ENCODE peak calls at places on chromosomes 13 and 19, in eight cellular contexts. L, Z, M, U, F, Q, A and V are unnamed samples.
A peak's percentile ranks its signal among the peaks of the same experiment; 100 is the strongest.

GRCh38 chr19:23823952-23824389 is 65.3 kb upstream of the ZNF681 start:
- DNase-seq in L (no peak), Z (no peak), M (no peak), U (no peak), F (no peak), Q (no peak), A (no peak), V (peak; percentile 1)

GRCh38 chr13:80224468-80224867 is 116.5 kb downstream of the SPRY2 start:
- DNase-seq in L (no peak), Z (no peak), M (no peak), U (no peak), F (no peak), Q (no peak), A (no peak), V (no peak)

GRCh38 chr19:42193294-42193693 is 24.2 kb downstream of the DEDD2 start:
- DNase-seq in L (no peak), Z (no peak), M (no peak), U (no peak), F (no peak), Q (no peak), A (no peak), V (no peak)

GRCh38 chr19:44796701-44797115 is 12.2 kb upstream of the BCAM start:
- DNase-seq in L (no peak), Z (peak; percentile 70), M (no peak), U (no peak), F (no peak), Q (no peak), A (no peak), V (peak; percentile 51)

GRCh38 chr13:83184819-83185218 is 697.5 kb downstream of the SLITRK1 start:
- DNase-seq in L (no peak), Z (no peak), M (no peak), U (peak; percentile 35), F (no peak), Q (no peak), A (no peak), V (no peak)

GRCh38 chr13:41610426-41610825 is 153.1 kb downstream of the RGCC start:
- DNase-seq in L (no peak), Z (peak; percentile 54), M (peak; percentile 79), U (peak; percentile 69), F (peak; percentile 84), Q (peak; percentile 32), A (peak; percentile 49), V (no peak)

GRCh38 chr19:46714523-46715106 is 2.3 kb downstream of the PRKD2 start:
- DNase-seq in L (peak; percentile 81), Z (no peak), M (no peak), U (no peak), F (no peak), Q (no peak), A (no peak), V (no peak)

GRCh38 chr19:8149261-8150094 is at the start of gene FBN3:
- DNase-seq in L (peak; percentile 14), Z (no peak), M (no peak), U (no peak), F (no peak), Q (no peak), A (no peak), V (no peak)

GRCh38 chr13:58081301-58081820 is 449.8 kb downstream of the PCDH17 start:
- DNase-seq in L (no peak), Z (no peak), M (no peak), U (no peak), F (no peak), Q (no peak), A (no peak), V (no peak)

GRCh38 chr19:13842294-13843103 is 34.4 kb upstream of the NANOS3 start:
- DNase-seq in L (peak; percentile 85), Z (peak; percentile 93), M (no peak), U (peak; percentile 75), F (peak; percentile 86), Q (peak; percentile 92), A (peak; percentile 83), V (peak; percentile 84)

GRCh38 chr19:588758-589692 is 656 bp upstream of the HCN2 start:
- DNase-seq in L (no peak), Z (no peak), M (no peak), U (no peak), F (no peak), Q (no peak), A (peak; percentile 18), V (no peak)

GRCh38 chr19:39205449-39205764 is 1.3 kb upstream of the SYCN start:
- DNase-seq in L (no peak), Z (no peak), M (no peak), U (no peak), F (no peak), Q (no peak), A (no peak), V (no peak)

GRCh38 chr13:100673376-100673830 is 1.2 kb downstream of the TMTC4 start:
- DNase-seq in L (no peak), Z (no peak), M (no peak), U (no peak), F (no peak), Q (no peak), A (no peak), V (peak; percentile 38)

GRCh38 chr13:76336889-76337844 is 549.0 kb downstream of the KCTD12 start:
- DNase-seq in L (no peak), Z (peak; percentile 39), M (no peak), U (no peak), F (no peak), Q (no peak), A (no peak), V (no peak)

GRCh38 chr13:45851171-45851889 is at the start of gene SIAH3:
- DNase-seq in L (no peak), Z (no peak), M (no peak), U (no peak), F (no peak), Q (no peak), A (no peak), V (peak; percentile 36)

GRCh38 chr19:43489310-43489709 is 15.2 kb downstream of the PHLDB3 start:
- DNase-seq in L (peak; percentile 68), Z (no peak), M (no peak), U (no peak), F (no peak), Q (no peak), A (no peak), V (no peak)

GRCh38 chr19:14073232-14073924 is 792 bp downstream of the MISP3 start:
- DNase-seq in L (peak; percentile 83), Z (peak; percentile 83), M (no peak), U (peak; percentile 66), F (peak; percentile 78), Q (peak; percentile 69), A (peak; percentile 78), V (peak; percentile 86)

GRCh38 chr19:45249261-45250033 is 1.6 kb upstream of the MARK4 start:
- DNase-seq in L (no peak), Z (no peak), M (no peak), U (no peak), F (no peak), Q (no peak), A (no peak), V (no peak)

DNA sequence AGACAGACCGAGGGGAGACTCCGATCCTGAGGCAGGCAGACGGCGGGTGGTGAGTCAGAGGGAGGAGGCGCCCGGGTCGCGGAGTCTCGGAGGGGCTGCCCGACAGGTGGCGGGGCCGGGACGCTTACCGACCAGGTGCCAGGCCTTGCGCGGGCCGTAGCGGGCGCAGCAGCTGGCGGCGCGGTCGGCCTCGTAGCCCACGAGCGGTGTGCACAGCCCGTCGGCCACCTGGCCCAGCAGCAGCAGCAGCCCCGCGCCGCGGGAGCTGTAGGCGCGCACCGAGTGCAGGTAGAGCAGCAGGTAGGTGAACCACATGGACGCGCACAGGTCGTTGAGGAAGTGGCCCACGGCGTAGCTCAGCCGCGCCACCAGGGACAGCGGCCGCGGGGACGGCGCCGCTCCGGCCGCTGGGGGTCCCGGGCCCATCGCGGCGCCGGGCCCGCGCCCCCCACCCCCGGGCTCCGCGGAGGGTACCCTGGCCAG is 367 bp downstream of the MFSD12 start:
- DNase-seq in L (no peak), Z (no peak), M (no peak), U (peak; percentile 29), F (peak; percentile 57), Q (no peak), A (peak; percentile 67), V (peak; percentile 41)
- TF ChIP-seq CTCF in L (no peak), Z (no peak), M (no peak), U (peak; percentile 35), F (no peak), Q (no peak), A (no peak), V (no peak)

DNA sequence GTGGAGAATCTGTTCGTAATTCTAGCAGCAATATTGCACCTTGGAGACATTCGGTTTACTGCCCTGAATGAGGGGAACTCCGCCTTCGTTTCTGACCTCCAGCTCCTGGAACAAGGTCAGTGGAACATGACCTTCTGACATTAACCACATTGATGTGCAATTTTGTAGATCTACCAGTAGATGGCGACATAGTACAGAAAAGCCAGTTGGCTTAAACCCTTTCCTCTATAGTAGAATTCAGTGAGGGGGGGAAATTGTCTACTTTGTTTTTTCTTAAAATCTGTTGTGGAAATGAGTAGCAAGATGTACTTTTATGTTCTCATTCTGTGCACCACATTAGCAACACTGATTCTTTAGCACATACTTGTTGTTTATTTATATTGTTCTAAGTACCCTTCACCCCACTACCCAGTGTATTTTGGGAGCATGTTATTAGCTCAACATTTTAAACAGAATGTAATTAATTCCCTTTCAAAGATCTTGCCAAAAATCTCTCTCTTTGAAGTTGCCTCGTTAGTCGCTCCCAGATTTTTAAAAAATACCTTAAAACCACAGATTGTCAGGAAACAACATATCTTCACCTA is 332.2 kb downstream of the MYO16 start:
- DNase-seq in L (peak; percentile 49), Z (no peak), M (peak; percentile 37), U (peak; percentile 55), F (no peak), Q (no peak), A (no peak), V (peak; percentile 70)
- TF ChIP-seq CTCF in L (peak; percentile 67), Z (peak; percentile 83), M (peak; percentile 66), U (peak; percentile 97), F (peak; percentile 98), Q (peak; percentile 65), A (peak; percentile 18), V (peak; percentile 74)

GRCh38 chr13:47859129-47859528 is 141.9 kb downstream of the SUCLA2 start:
- DNase-seq in L (no peak), Z (no peak), M (peak; percentile 16), U (no peak), F (no peak), Q (no peak), A (no peak), V (no peak)
- TF ChIP-seq CTCF in L (no peak), Z (no peak), M (no peak), U (no peak), F (no peak), Q (no peak), A (no peak), V (no peak)

GRCh38 chr19:51365211-51366049 is 758 bp downstream of the ETFB start:
- DNase-seq in L (no peak), Z (peak; percentile 53), M (no peak), U (peak; percentile 32), F (peak; percentile 25), Q (peak; percentile 31), A (peak; percentile 36), V (peak; percentile 64)

GRCh38 chr19:51366999-51367564 is 894 bp upstream of the ETFB start:
- DNase-seq in L (no peak), Z (peak; percentile 50), M (no peak), U (no peak), F (no peak), Q (no peak), A (peak; percentile 43), V (no peak)

GRCh38 chr19:51368366-51369282 is at the start of gene CLDND2:
- DNase-seq in L (no peak), Z (no peak), M (no peak), U (no peak), F (no peak), Q (no peak), A (no peak), V (no peak)

GRCh38 chr19:51366050-51366998 is at the start of gene ETFB:
- DNase-seq in L (peak; percentile 97), Z (peak; percentile 100), M (peak; percentile 94), U (peak; percentile 98), F (peak; percentile 97), Q (peak; percentile 97), A (peak; percentile 99), V (peak; percentile 99)

GRCh38 chr19:51367565-51368365 is 1.0 kb downstream of the CLDND2 start:
- DNase-seq in L (peak; percentile 99), Z (peak; percentile 99), M (peak; percentile 93), U (peak; percentile 99), F (peak; percentile 100), Q (peak; percentile 100), A (peak; percentile 100), V (peak; percentile 99)
- TF ChIP-seq CTCF in L (no peak), Z (no peak), M (no peak), U (peak; percentile 10), F (no peak), Q (no peak), A (no peak), V (no peak)